ENCODE peak calls at places on chromosomes 13 and 19, in nine cellular contexts. P is NCI-H2081; S is mucosa of gallbladder; C is Calu3; N is stimulated activated CD4-positive, alpha-beta T cell treated with anti-CD3 and anti-CD28 coated beads, TNF-alpha, amount 100 ng/mL, for 4 hours; G is non-pigmented ciliary epithelial cell; J is NCI-H2171; X is mucosa of descending colon; F is CD8-positive, alpha-beta T cell. Q is an unnamed sample.

GRCh38 chr19:41411682-41412265 is 14.2 kb downstream of the BCKDHA start:
- DNase-seq in P (no peak), S (no peak), C (no peak), N (no peak), G (no peak), J (no peak), X (no peak), F (no peak), Q (no peak)

GRCh38 chr13:64248371-64249065 is 2832.9 kb upstream of the PCDH20 start:
- DNase-seq in P (no peak), S (no peak), C (no peak), N (no peak), G (peak), J (no peak), X (no peak), F (no peak), Q (no peak)

GRCh38 chr19:39568604-39569003 is 28.6 kb upstream of the EID2 start:
- DNase-seq in P (no peak), S (no peak), C (peak), N (no peak), G (no peak), J (no peak), X (no peak), F (no peak), Q (no peak)

GRCh38 chr19:4443966-4444764 is 13.4 kb downstream of the UBXN6 start:
- DNase-seq in P (no peak), S (no peak), C (no peak), N (no peak), G (no peak), J (no peak), X (no peak), F (no peak), Q (no peak)

GRCh38 chr19:18932216-18932841 is 8.7 kb downstream of the HOMER3 start:
- DNase-seq in P (peak), S (peak), C (no peak), N (peak), G (no peak), J (no peak), X (peak), F (peak), Q (no peak)

GRCh38 chr13:30600470-30600869 is 17.2 kb upstream of the USPL1 start:
- DNase-seq in P (no peak), S (no peak), C (no peak), N (no peak), G (no peak), J (no peak), X (no peak), F (no peak), Q (no peak)

GRCh38 chr13:43675577-43675976 is 111.2 kb downstream of the ENOX1 start:
- DNase-seq in P (no peak), S (no peak), C (no peak), N (no peak), G (no peak), J (no peak), X (no peak), F (no peak), Q (no peak)

GRCh38 chr19:43778651-43779050 is 2.1 kb downstream of the KCNN4 start:
- DNase-seq in P (peak), S (no peak), C (no peak), N (no peak), G (no peak), J (peak), X (no peak), F (no peak), Q (no peak)

GRCh38 chr13:110663044-110663443 is 42.9 kb downstream of the CARS2 start:
- DNase-seq in P (no peak), S (no peak), C (no peak), N (no peak), G (no peak), J (no peak), X (no peak), F (no peak), Q (no peak)

GRCh38 chr13:26022538-26023292 is 29.1 kb downstream of the SHISA2 start:
- DNase-seq in P (no peak), S (peak), C (peak), N (no peak), G (no peak), J (peak), X (peak), F (no peak), Q (no peak)

GRCh38 chr13:21684576-21684975 is 13.7 kb downstream of the FGF9 start:
- DNase-seq in P (no peak), S (no peak), C (no peak), N (no peak), G (no peak), J (no peak), X (no peak), F (no peak), Q (no peak)

GRCh38 chr19:19531951-19532805 is 3.5 kb downstream of the YJEFN3 start:
- DNase-seq in P (peak), S (peak), C (peak), N (peak), G (no peak), J (peak), X (peak), F (peak), Q (no peak)

GRCh38 chr13:110798595-110798994 is 85.1 kb downstream of the ING1 start:
- DNase-seq in P (no peak), S (no peak), C (no peak), N (no peak), G (no peak), J (no peak), X (no peak), F (no peak), Q (no peak)

GRCh38 chr19:32896516-32897214 is 27.1 kb upstream of the SLC7A9 start:
- DNase-seq in P (no peak), S (no peak), C (no peak), N (no peak), G (peak), J (no peak), X (no peak), F (no peak), Q (no peak)

GRCh38 chr13:31441804-31442487 is 242.2 kb downstream of the B3GLCT start:
- DNase-seq in P (no peak), S (no peak), C (no peak), N (no peak), G (no peak), J (no peak), X (no peak), F (no peak), Q (no peak)

GRCh38 chr13:20482275-20482761 is 43.3 kb downstream of the CRYL1 start:
- DNase-seq in P (no peak), S (no peak), C (peak), N (no peak), G (no peak), J (no peak), X (no peak), F (no peak), Q (no peak)

GRCh38 chr19:18701250-18701608 is 17.7 kb downstream of the CRTC1 start:
- DNase-seq in P (no peak), S (no peak), C (no peak), N (no peak), G (no peak), J (peak), X (no peak), F (no peak), Q (no peak)